ENCODE peak calls at places on chromosomes 11 and 22, in ten cellular contexts. U, J, G, D, L, Q, H, X, I and V are unnamed samples.

GRCh38 chr22:43562843-43563242 is 151.0 kb downstream of the MPPED1 start:
- DNase-seq in X (no peak), U (no peak), L (no peak), G (no peak), Q (no peak), H (no peak), D (no peak), I (no peak), J (no peak), V (no peak)

GRCh38 chr22:30228509-30229359 is 17.8 kb downstream of the LIF start:
- DNase-seq in G (no peak), J (no peak), I (no peak), H (no peak), X (no peak), D (no peak), L (no peak), Q (no peak), U (no peak), V (peak; percentile 88)

GRCh38 chr11:34408580-34409172 is 30.1 kb upstream of the CAT start:
- DNase-seq in I (no peak), D (no peak), U (no peak), L (no peak), Q (no peak), H (no peak), X (no peak), J (no peak), G (no peak), V (no peak)

GRCh38 chr22:20131593-20131855 is at the start of gene ZDHHC8:
- DNase-seq in I (no peak), H (no peak), J (no peak), X (peak; percentile 39), G (no peak), L (no peak), Q (no peak), U (no peak), D (no peak), V (no peak)

GRCh38 chr11:69574383-69575255 is 66.3 kb upstream of the CCND1 start:
- DNase-seq in D (no peak), H (no peak), J (no peak), Q (no peak), G (no peak), X (no peak), I (no peak), U (no peak), L (no peak), V (peak; percentile 31)

GRCh38 chr22:46471901-46472721 is 65.3 kb downstream of the CELSR1 start:
- DNase-seq in L (no peak), G (no peak), H (no peak), U (no peak), Q (no peak), J (no peak), X (no peak), D (no peak), I (no peak), V (peak; percentile 84)

GRCh38 chr11:99988105-99988907 is 698.8 kb upstream of the ARHGAP42 start:
- DNase-seq in I (no peak), D (no peak), U (no peak), J (no peak), Q (no peak), H (no peak), L (no peak), X (no peak), G (no peak), V (no peak)

GRCh38 chr11:30823119-30823518 is 237.0 kb upstream of the MPPED2 start:
- DNase-seq in Q (no peak), U (no peak), I (no peak), L (no peak), H (no peak), X (no peak), D (no peak), J (no peak), G (no peak), V (no peak)

GRCh38 chr22:36808611-36809344 is 8.1 kb downstream of the PVALB start:
- DNase-seq in D (no peak), G (no peak), U (no peak), H (peak; percentile 91), X (no peak), Q (no peak), I (no peak), L (no peak), J (no peak), V (no peak)

GRCh38 chr11:31720666-31721199 is 90.4 kb downstream of the PAX6 start:
- DNase-seq in J (no peak), L (no peak), X (no peak), Q (no peak), D (no peak), U (no peak), I (no peak), H (no peak), G (no peak), V (no peak)

GRCh38 chr11:2581151-2581930 is 118.5 kb downstream of the KCNQ1OT1 start:
- DNase-seq in J (peak; percentile 7), U (no peak), X (peak; percentile 4), G (no peak), I (no peak), Q (no peak), L (no peak), D (no peak), H (no peak), V (peak; percentile 43)

GRCh38 chr11:110123003-110123402 is 29.8 kb downstream of the ZC3H12C start:
- DNase-seq in X (no peak), G (no peak), Q (no peak), J (no peak), D (no peak), U (no peak), H (no peak), L (no peak), I (no peak), V (no peak)